ENCODE peak calls at places on chromosomes 13 and 19, in ten cellular contexts. O is A549; T is activated effector memory CD4-positive, alpha-beta T cell treated with Interleukin-2 at 50 U/mL for 16 hours; D is body of pancreas; Y is NAMALWA; Z is NCI-H1105 treated with DMSO at 0.1 percent for 48 hours; U is stimulated activated CD4-positive, alpha-beta T cell treated with anti-CD3 and anti-CD28 coated beads, Interleukin-12 subunit alpha, Interleukin-12 subunit beta, amount 100 ng/mL, for 4 hours; S is HTR-8/SVneo; K is adrenal gland; R is HEK293T. V is an unnamed sample.

GRCh38 chr19:11767633-11768133 is 883 bp downstream of the ZNF441 start:
- DNase-seq in O (no peak), R (no peak), D (peak), T (peak), Z (no peak), Y (peak), U (peak), S (peak), K (peak), V (peak)

GRCh38 chr19:2477141-2477710 is 1.3 kb downstream of the GADD45B start:
- DNase-seq in R (no peak), O (no peak), S (no peak), K (no peak), D (peak), Z (no peak), T (no peak), Y (peak), U (peak), V (peak)

GRCh38 chr19:48719263-48720171 is at the start of gene MAMSTR:
- DNase-seq in D (peak), S (no peak), K (peak), Y (no peak), R (no peak), U (no peak), Z (no peak), O (no peak), T (no peak), V (no peak)

GRCh38 chr13:98026457-98026857 is 73.0 kb downstream of the IPO5 start:
- DNase-seq in Y (no peak), U (no peak), R (no peak), Z (no peak), T (no peak), S (no peak), O (no peak), K (peak), D (no peak), V (no peak)

GRCh38 chr19:17933414-17934129 is 757 bp downstream of the CCDC124 start:
- DNase-seq in T (no peak), Y (no peak), K (no peak), Z (no peak), O (no peak), R (no peak), D (no peak), U (no peak), S (no peak), V (no peak)

GRCh38 chr19:17086129-17086528 is 10.6 kb downstream of the MYO9B start:
- DNase-seq in K (no peak), U (no peak), D (no peak), Y (no peak), R (no peak), T (no peak), Z (no peak), O (no peak), S (no peak), V (no peak)

GRCh38 chr19:11088508-11089253 is 582 bp upstream of the LDLR start:
- DNase-seq in R (no peak), D (no peak), T (no peak), U (no peak), Z (peak), Y (peak), S (no peak), O (no peak), K (peak), V (peak)

GRCh38 chr19:55694241-55694655 is 19.2 kb downstream of the EPN1 start:
- DNase-seq in S (no peak), Z (no peak), K (no peak), U (no peak), R (no peak), Y (no peak), T (no peak), O (no peak), D (no peak), V (no peak)

GRCh38 chr19:18982669-18983068 is 41.7 kb upstream of the HOMER3 start:
- DNase-seq in O (no peak), D (no peak), S (no peak), Z (no peak), R (no peak), Y (no peak), U (no peak), K (no peak), T (no peak), V (no peak)

GRCh38 chr19:56191115-56191514 is 6.5 kb downstream of the ZSCAN5B start:
- DNase-seq in K (no peak), U (no peak), Y (no peak), T (no peak), S (no peak), Z (no peak), R (no peak), O (no peak), D (no peak), V (no peak)

GRCh38 chr13:51674276-51674675 is 90.0 kb downstream of the WDFY2 start:
- DNase-seq in T (no peak), S (no peak), O (no peak), R (no peak), Z (no peak), D (peak), U (no peak), Y (no peak), K (no peak), V (peak)

GRCh38 chr13:79973533-79973963 is 367.4 kb downstream of the SPRY2 start:
- DNase-seq in Z (no peak), Y (peak), U (no peak), D (no peak), K (no peak), R (peak), T (no peak), S (no peak), O (no peak), V (no peak)

GRCh38 chr19:54937926-54938325 is 9.4 kb downstream of the NLRP7 start:
- DNase-seq in Z (no peak), K (no peak), U (no peak), O (no peak), T (no peak), S (no peak), R (no peak), Y (peak), D (no peak), V (no peak)

GRCh38 chr19:43575955-43576451 is 402 bp downstream of the PINLYP start:
- DNase-seq in R (no peak), S (no peak), U (no peak), Z (no peak), T (no peak), D (no peak), Y (no peak), K (no peak), O (no peak), V (no peak)

GRCh38 chr19:55670280-55671053 is 4.6 kb upstream of the EPN1 start:
- DNase-seq in D (no peak), S (no peak), Z (no peak), Y (no peak), K (no peak), R (no peak), T (no peak), U (no peak), O (no peak), V (no peak)

GRCh38 chr19:7618771-7619510 is 10.4 kb downstream of the XAB2 start:
- DNase-seq in R (no peak), K (peak), O (no peak), Z (no peak), D (peak), S (no peak), U (no peak), T (no peak), Y (no peak), V (peak)